ENCODE peak calls at places on chromosomes 1 and 21, in seven cellular contexts. X, I, D, K, G, M and W are unnamed samples.

GRCh38 chr1:238950786-238951185 is 435.6 kb upstream of the CHRM3 start:
- DNase-seq in X (no peak), I (no peak), D (no peak), K (no peak), G (no peak), M (no peak), W (no peak)

GRCh38 chr1:225737866-225738265 is 39.8 kb upstream of the SRP9 start:
- DNase-seq in X (no peak), I (no peak), D (no peak), K (no peak), G (no peak), M (no peak), W (no peak)

GRCh38 chr1:160082487-160082886 is 1.1 kb downstream of the KCNJ9 start:
- DNase-seq in X (no peak), I (no peak), D (no peak), K (no peak), G (no peak), M (no peak), W (no peak)

GRCh38 chr1:41936107-41936506 is 17.4 kb upstream of the HIVEP3 start:
- DNase-seq in X (peak), I (no peak), D (no peak), K (no peak), G (no peak), M (no peak), W (no peak)

GRCh38 chr1:235997049-235997448 is 67.8 kb downstream of the NID1 start:
- DNase-seq in X (no peak), I (no peak), D (no peak), K (no peak), G (no peak), M (no peak), W (no peak)

GRCh38 chr1:7420098-7420445 is 351.0 kb upstream of the VAMP3 start:
- DNase-seq in X (no peak), I (no peak), D (no peak), K (peak), G (no peak), M (peak), W (no peak)

GRCh38 chr1:186487163-186487562 is 26.2 kb upstream of the PDC start:
- DNase-seq in X (no peak), I (no peak), D (no peak), K (no peak), G (no peak), M (no peak), W (no peak)

GRCh38 chr21:16870116-16870515 is 642.7 kb upstream of the CXADR start:
- DNase-seq in X (peak), I (no peak), D (no peak), K (no peak), G (no peak), M (no peak), W (no peak)

GRCh38 chr1:58979677-58980076 is 195.8 kb upstream of the JUN start:
- DNase-seq in X (no peak), I (no peak), D (no peak), K (no peak), G (no peak), M (no peak), W (no peak)

GRCh38 chr1:59025898-59026426 is 242.1 kb upstream of the JUN start:
- DNase-seq in X (peak), I (no peak), D (no peak), K (peak), G (no peak), M (no peak), W (no peak)

GRCh38 chr1:21567241-21568005 is 58.2 kb downstream of the ALPL start:
- DNase-seq in X (peak), I (no peak), D (no peak), K (no peak), G (no peak), M (peak), W (no peak)

GRCh38 chr1:162756523-162756922 is 34.0 kb upstream of the HSD17B7 start:
- DNase-seq in X (no peak), I (no peak), D (peak), K (no peak), G (no peak), M (no peak), W (no peak)

GRCh38 chr21:30104246-30104645 is 62.4 kb downstream of the CLDN17 start:
- DNase-seq in X (no peak), I (no peak), D (no peak), K (no peak), G (no peak), M (no peak), W (no peak)

GRCh38 chr1:17016317-17016661 is 4.6 kb upstream of the ATP13A2 start:
- DNase-seq in X (peak), I (no peak), D (peak), K (no peak), G (no peak), M (no peak), W (no peak)

GRCh38 chr1:56666112-56666608 is 21.0 kb downstream of the PRKAA2 start:
- DNase-seq in X (no peak), I (no peak), D (peak), K (no peak), G (no peak), M (no peak), W (no peak)

GRCh38 chr1:3779265-3779911 is 6.8 kb downstream of the SMIM1 start:
- DNase-seq in X (no peak), I (no peak), D (no peak), K (no peak), G (no peak), M (no peak), W (no peak)

GRCh38 chr21:41954654-41955499 is 1.1 kb upstream of the C2CD2 start:
- DNase-seq in X (no peak), I (no peak), D (no peak), K (no peak), G (no peak), M (peak), W (no peak)
- H3K4me3 ChIP-seq in X (no peak), I (no peak), D (no peak), K (no peak), G (no peak), M (no peak), W (no peak)

DNA sequence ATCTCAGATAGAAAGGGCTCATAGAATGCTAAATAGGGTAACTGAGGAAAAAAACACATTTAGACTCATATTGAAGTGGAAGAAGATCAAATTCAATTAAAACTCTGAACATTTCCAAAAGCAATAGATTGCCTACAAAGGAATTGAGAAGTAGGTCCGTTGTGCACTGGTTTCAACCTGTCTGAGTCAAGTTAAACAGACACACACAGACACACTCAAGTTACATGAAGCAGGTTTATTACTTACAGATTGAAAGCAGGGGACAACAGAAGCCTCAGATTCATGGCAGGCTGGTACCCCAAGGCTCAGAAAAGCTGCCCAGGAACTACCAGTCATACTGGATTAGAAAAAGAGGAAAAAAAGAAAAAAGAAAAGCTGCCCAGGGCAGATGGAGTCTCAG is 20.7 kb upstream of the S100A2 start:
- DNase-seq in X (no peak), I (no peak), D (no peak), K (no peak), G (no peak), M (no peak), W (no peak)
- H3K27ac ChIP-seq in X (no peak), I (no peak), D (no peak), K (peak), G (no peak), M (no peak), W (no peak)

DNA sequence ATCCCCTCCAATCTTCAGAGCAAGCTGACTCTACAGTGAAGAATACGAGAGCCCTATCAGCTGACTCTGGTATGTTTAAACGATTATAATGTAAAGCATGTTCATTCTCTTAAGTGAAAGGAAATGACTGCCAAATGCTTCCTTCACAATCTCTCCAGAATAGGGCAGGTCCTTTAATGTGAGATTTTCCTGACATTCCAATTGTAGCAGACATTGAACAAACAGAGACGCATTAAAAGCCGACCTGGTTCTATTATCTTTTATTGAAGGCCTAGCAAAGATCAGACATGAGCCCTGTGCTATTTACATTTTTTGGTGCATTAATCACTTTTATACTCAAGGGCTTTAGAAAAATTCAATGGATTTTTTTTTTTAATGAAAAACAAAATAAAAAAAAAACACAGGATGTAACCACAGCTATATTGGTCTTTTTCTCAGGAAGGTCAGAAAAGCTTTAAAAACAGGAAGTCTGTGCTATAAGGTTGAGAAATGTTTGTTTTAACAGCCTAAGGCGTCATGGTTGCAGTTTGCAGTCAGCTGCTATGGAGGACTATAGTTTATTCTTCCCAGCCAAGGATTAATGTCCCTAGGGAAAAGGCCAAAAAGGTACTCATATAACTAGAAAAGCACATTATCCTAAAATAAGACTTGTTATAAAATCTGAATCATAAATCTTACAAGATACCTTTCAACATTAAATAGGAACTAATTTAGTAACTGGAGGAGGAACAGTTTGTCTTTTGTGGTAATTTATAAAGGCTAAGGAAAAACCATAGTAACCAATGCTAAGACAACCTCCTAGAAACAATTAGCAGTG is 104.8 kb downstream of the RERE start:
- DNase-seq in X (peak), I (no peak), D (peak), K (no peak), G (no peak), M (no peak), W (no peak)
- H3K4me3 ChIP-seq in X (peak), I (no peak), D (no peak), K (no peak), G (no peak), M (peak), W (no peak)

GRCh38 chr1:183758913-183759312 is 46.0 kb upstream of the RGL1 start:
- DNase-seq in X (no peak), I (no peak), D (no peak), K (no peak), G (no peak), M (no peak), W (no peak)

GRCh38 chr1:183760661-183761060 is 44.3 kb upstream of the RGL1 start:
- DNase-seq in X (no peak), I (no peak), D (peak), K (no peak), G (no peak), M (no peak), W (no peak)

GRCh38 chr1:183764981-183765380 is 39.9 kb upstream of the RGL1 start:
- DNase-seq in X (no peak), I (no peak), D (no peak), K (no peak), G (no peak), M (no peak), W (no peak)

GRCh38 chr1:183757061-183757460 is 47.9 kb upstream of the RGL1 start:
- DNase-seq in X (peak), I (no peak), D (no peak), K (no peak), G (no peak), M (no peak), W (no peak)

GRCh38 chr1:183761871-183762270 is 43.0 kb upstream of the RGL1 start:
- DNase-seq in X (peak), I (no peak), D (no peak), K (no peak), G (no peak), M (no peak), W (no peak)
- H3K27ac ChIP-seq in X (no peak), I (no peak), D (no peak), K (no peak), G (no peak), M (no peak), W (no peak)

GRCh38 chr1:27356277-27356627 is 10.5 kb downstream of the MAP3K6 start:
- DNase-seq in X (no peak), I (no peak), D (no peak), K (no peak), G (no peak), M (no peak), W (no peak)

GRCh38 chr1:27358038-27358927 is 8.5 kb downstream of the MAP3K6 start:
- DNase-seq in X (no peak), I (no peak), D (no peak), K (no peak), G (no peak), M (no peak), W (no peak)

GRCh38 chr1:27356628-27357280 is 10.0 kb downstream of the MAP3K6 start:
- DNase-seq in X (no peak), I (no peak), D (peak), K (no peak), G (no peak), M (no peak), W (peak)

GRCh38 chr1:27358928-27359313 is 7.8 kb downstream of the MAP3K6 start:
- DNase-seq in X (no peak), I (no peak), D (no peak), K (no peak), G (no peak), M (no peak), W (no peak)

GRCh38 chr1:27357281-27358037 is 9.3 kb downstream of the MAP3K6 start:
- DNase-seq in X (peak), I (peak), D (peak), K (peak), G (peak), M (peak), W (peak)
- H3K4me3 ChIP-seq in X (no peak), I (no peak), D (no peak), K (no peak), G (peak), M (no peak), W (peak)

GRCh38 chr1:167800241-167800640 is 78.5 kb downstream of the MPZL1 start:
- DNase-seq in X (no peak), I (no peak), D (peak), K (no peak), G (no peak), M (no peak), W (no peak)
- H3K27ac ChIP-seq in X (no peak), I (peak), D (no peak), K (no peak), G (no peak), M (no peak), W (no peak)

GRCh38 chr1:206921772-206922265 is at the start of gene FCMR:
- DNase-seq in X (no peak), I (no peak), D (no peak), K (no peak), G (no peak), M (no peak), W (peak)
- H3K4me3 ChIP-seq in X (no peak), I (no peak), D (no peak), K (no peak), G (no peak), M (no peak), W (peak)

DNA sequence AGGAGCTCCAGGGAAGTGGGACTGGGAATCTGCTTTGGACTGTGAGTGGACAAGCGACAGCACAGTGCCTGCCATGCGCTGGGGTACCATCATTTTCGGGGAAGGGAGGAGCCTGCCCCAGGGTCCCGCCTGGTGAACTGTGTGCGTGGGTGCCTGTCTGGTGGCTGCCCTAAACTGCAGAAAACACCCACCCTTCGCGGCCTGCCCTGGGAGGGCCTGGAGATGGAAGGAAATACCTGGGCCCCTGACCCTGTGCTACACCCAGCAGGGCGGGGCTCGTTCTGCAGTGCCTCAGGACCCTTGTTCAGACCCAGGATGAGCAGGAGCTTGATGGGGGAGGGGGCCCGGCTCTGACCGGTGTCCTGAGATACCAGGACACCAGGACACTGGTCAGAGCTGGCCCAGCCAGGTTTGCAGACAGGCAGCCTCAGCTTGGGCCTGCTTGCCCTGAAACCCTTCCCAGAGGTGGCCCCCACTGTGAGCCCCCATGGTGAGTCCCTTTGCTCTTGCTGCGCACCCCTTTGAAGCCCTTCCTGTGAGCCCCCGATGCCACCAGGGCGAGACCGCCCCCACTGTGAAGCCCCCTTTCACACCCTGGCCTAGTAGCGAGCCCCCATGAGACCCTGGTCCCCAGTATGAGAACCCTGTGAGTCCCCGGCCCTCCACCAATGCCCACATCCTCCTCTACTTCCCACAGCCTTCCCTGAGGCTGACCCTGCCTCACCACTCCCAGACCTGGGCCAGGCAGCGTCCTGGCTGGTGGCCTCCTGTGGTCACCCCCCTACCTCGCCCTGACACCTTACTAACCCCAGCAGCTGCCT is 2.6 kb downstream of the GJC2 start:
- DNase-seq in X (no peak), I (no peak), D (no peak), K (no peak), G (no peak), M (peak), W (peak)
- H3K27ac ChIP-seq in X (no peak), I (no peak), D (no peak), K (no peak), G (no peak), M (no peak), W (no peak)